ENCODE peak calls at places on chromosomes 11 and 22, in four cellular contexts. N is A549, F is K562, O is H1. P is an unnamed sample.

GRCh38 chr11:125346565-125347260 is 149.4 kb downstream of the FEZ1 start:
- DNase-seq in N (no peak), O (no peak), F (no peak), P (no peak)

GRCh38 chr11:17401316-17401715 is 12.9 kb upstream of the KCNJ11 start:
- DNase-seq in O (no peak), F (no peak), N (no peak), P (no peak)

GRCh38 chr22:49433717-49434611 is 393.7 kb downstream of the BRD1 start:
- DNase-seq in N (peak; percentile 27), F (no peak), O (peak; percentile 74), P (no peak)

GRCh38 chr11:116336540-116336939 is 436.2 kb downstream of the BUD13 start:
- DNase-seq in N (no peak), O (no peak), F (no peak), P (no peak)

GRCh38 chr11:18321622-18321990 is 334 bp downstream of the HPS5 start:
- DNase-seq in O (no peak), F (no peak), N (no peak), P (no peak)

GRCh38 chr11:86670179-86670578 is 2.2 kb downstream of the ME3 start:
- DNase-seq in N (no peak), O (no peak), F (no peak), P (no peak)

GRCh38 chr11:63682045-63682915 is 980 bp downstream of the RTN3 start:
- DNase-seq in O (peak; percentile 56), F (peak; percentile 53), N (peak; percentile 11), P (no peak)

GRCh38 chr11:82229346-82229745 is 504.3 kb downstream of the FAM181B start:
- DNase-seq in N (peak; percentile 13), F (peak; percentile 4), O (no peak), P (no peak)

GRCh38 chr11:117427356-117427874 is 99.8 kb downstream of the CEP164 start:
- DNase-seq in O (no peak), N (no peak), F (no peak), P (no peak)

GRCh38 chr11:100874203-100874602 is 187.1 kb downstream of the ARHGAP42 start:
- DNase-seq in N (no peak), F (no peak), O (no peak), P (no peak)

GRCh38 chr11:95284057-95285052 is 53.4 kb upstream of the SESN3 start:
- DNase-seq in N (no peak), O (no peak), F (no peak), P (no peak)

GRCh38 chr11:650482-650881 is 13.4 kb downstream of the DRD4 start:
- DNase-seq in O (no peak), F (no peak), N (no peak), P (no peak)

GRCh38 chr11:83599066-83599465 is 312.9 kb upstream of the CCDC90B start:
- DNase-seq in O (no peak), N (no peak), F (no peak), P (no peak)

GRCh38 chr11:116955949-116956348 is 118.5 kb upstream of the APOA1 start:
- DNase-seq in N (no peak), O (no peak), F (no peak), P (no peak)

GRCh38 chr22:32334640-32335365 is 22.9 kb upstream of the RFPL3 start:
- DNase-seq in O (peak; percentile 34), F (no peak), N (no peak), P (no peak)

GRCh38 chr11:125314264-125315087 is 149.9 kb downstream of the PKNOX2 start:
- DNase-seq in N (no peak), O (no peak), F (no peak), P (no peak)

GRCh38 chr22:20430101-20430640 is 7.5 kb downstream of the SCARF2 start:
- DNase-seq in O (no peak), F (peak; percentile 53), N (no peak), P (no peak)

GRCh38 chr22:26542831-26543230 is 30.6 kb upstream of the TFIP11 start:
- DNase-seq in O (no peak), N (no peak), F (no peak), P (no peak)

GRCh38 chr11:70824590-70825300 is 426.4 kb downstream of the CTTN start:
- DNase-seq in F (no peak), N (no peak), O (no peak), P (no peak)

GRCh38 chr22:35559354-35560005 is 18.8 kb downstream of the RASD2 start:
- DNase-seq in N (no peak), F (no peak), O (no peak), P (no peak)

GRCh38 chr11:111836162-111836561 is 35.2 kb downstream of the ALG9 start:
- DNase-seq in F (no peak), N (no peak), O (no peak), P (no peak)

GRCh38 chr11:7955191-7955590 is 10.1 kb downstream of the NLRP10 start:
- DNase-seq in F (no peak), N (no peak), O (no peak), P (no peak)

GRCh38 chr11:76459299-76459698 is 14.5 kb downstream of the EMSY start:
- DNase-seq in O (no peak), F (no peak), N (peak; percentile 30), P (no peak)

GRCh38 chr11:114616516-114616915 is 20.9 kb upstream of the NXPE4 start:
- DNase-seq in O (no peak), N (no peak), F (no peak), P (no peak)

GRCh38 chr11:95297680-95298452 is 66.9 kb upstream of the SESN3 start:
- DNase-seq in F (no peak), N (no peak), O (no peak), P (no peak)

GRCh38 chr22:48171294-48171693 is 1408.8 kb downstream of the TBC1D22A start:
- DNase-seq in O (no peak), F (no peak), N (no peak), P (no peak)

GRCh38 chr11:59767212-59767611 is 12.0 kb downstream of the STX3 start:
- DNase-seq in N (no peak), O (no peak), F (peak; percentile 56), P (no peak)

GRCh38 chr11:59253001-59253400 is 40.3 kb upstream of the MPEG1 start:
- DNase-seq in O (no peak), N (no peak), F (no peak), P (no peak)

GRCh38 chr11:12088047-12088481 is 22.3 kb upstream of the MICAL2 start:
- DNase-seq in N (peak; percentile 82), O (no peak), F (peak; percentile 78), P (no peak)

GRCh38 chr11:73463359-73463758 is 87.2 kb downstream of the RELT start:
- DNase-seq in F (no peak), N (peak; percentile 9), O (no peak), P (no peak)
- TF ChIP-seq RAD21 in F (no peak), N (no peak), O (no peak), P (no peak)

GRCh38 chr22:37639771-37640590 is 512 bp downstream of the SH3BP1 start:
- DNase-seq in O (no peak), F (peak; percentile 41), N (no peak), P (no peak)

GRCh38 chr22:37640591-37641250 is 1.3 kb downstream of the SH3BP1 start:
- DNase-seq in F (no peak), N (no peak), O (no peak), P (no peak)

GRCh38 chr22:37638351-37639069 is 959 bp upstream of the SH3BP1 start:
- DNase-seq in F (no peak), N (no peak), O (no peak), P (no peak)

GRCh38 chr22:37641251-37641949 is 1.9 kb downstream of the SH3BP1 start:
- DNase-seq in N (no peak), F (no peak), O (no peak), P (no peak)

DNA sequence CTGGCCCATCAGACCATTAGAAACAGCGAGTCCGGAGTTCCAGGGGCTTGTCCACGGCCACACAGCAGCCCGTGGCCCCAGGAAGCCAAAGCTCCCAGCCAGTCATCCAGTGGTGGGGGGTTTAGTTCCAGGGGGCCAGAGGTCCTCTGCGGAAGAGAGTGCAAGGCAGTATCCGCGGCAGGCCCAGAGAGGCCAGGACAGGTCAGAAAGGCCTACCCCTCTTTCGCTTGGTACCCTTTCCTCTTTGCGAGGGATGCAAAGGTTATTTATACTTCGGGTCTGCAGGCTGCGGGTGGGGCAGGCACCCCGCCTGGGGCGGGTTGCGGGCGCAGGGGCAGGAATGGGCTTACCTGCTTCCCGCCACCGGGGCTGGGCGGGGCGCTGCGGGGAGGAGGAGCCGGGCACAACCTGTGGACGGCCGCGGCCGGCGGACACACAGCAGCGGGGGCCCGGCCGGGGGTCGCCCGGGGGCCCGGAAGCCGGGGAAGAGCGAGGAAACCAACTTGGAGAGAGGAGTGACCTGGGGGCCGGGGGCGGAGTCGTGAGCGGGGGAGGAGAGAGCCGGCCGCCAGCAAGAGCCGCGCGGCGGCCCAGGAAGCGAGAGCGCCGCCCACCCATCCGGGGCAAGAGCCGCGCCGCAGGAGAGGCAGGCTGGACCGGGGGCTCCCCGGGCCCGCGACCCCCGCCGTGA is at the start of gene SH3BP1:
- DNase-seq in F (peak; percentile 69), N (no peak), O (peak; percentile 86), P (no peak)
- TF ChIP-seq EP300 in F (no peak), N (no peak), O (no peak), P (no peak)

GRCh38 chr11:2621919-2622318 is 77.9 kb downstream of the KCNQ1OT1 start:
- DNase-seq in N (no peak), F (no peak), O (no peak), P (peak; percentile 31)
- TF ChIP-seq RAD21 in N (no peak), F (no peak), O (no peak), P (no peak)

GRCh38 chr22:21643533-21644357 is 1.6 kb downstream of the SDF2L1 start:
- DNase-seq in F (peak; percentile 76), N (no peak), O (no peak), P (no peak)

GRCh38 chr22:21640810-21641209 is 1.3 kb upstream of the SDF2L1 start:
- DNase-seq in F (no peak), O (no peak), N (no peak), P (no peak)

GRCh38 chr22:21641417-21641794 is 696 bp upstream of the SDF2L1 start:
- DNase-seq in O (peak; percentile 59), F (peak; percentile 98), N (peak; percentile 61), P (no peak)

GRCh38 chr22:21642584-21643448 is 714 bp downstream of the SDF2L1 start:
- DNase-seq in N (peak; percentile 66), O (peak; percentile 84), F (peak; percentile 98), P (no peak)

DNA sequence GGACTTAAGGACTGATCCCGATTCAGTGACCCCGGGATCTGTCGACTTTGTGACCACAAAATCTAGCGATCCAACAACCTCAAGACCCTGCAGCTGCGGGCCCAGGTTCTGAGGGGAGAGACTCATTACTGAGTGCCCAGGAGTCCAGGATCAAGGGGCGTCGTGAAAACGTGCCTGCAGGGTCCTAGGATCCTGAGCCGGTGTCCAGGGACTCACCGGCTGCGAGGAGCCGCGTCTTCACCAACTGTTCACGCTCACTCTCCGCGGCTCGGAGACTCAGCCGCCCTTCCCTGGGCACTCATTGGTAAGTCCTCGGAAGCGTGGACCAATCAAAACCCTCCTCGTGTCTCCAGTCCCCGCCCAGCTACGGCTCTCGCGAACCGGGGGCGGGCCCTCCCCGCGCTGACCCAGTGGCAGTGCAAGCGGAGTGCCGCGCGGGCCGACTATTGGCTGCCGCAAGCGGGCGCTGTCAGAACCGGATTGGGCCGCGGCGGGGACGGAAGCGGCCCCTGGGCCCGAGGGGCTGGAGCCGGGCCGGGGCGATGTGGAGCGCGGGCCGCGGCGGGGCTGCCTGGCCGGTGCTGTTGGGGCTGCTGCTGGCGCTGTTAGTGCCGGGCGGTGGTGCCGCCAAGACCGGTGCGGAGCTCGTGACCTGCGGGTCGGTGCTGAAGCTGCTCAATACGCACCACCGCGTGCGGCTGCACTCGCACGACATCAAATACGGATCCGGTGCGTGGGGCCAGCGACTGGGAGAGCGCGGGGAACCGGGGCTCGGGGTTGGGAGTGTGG is at the start of gene SDF2L1:
- DNase-seq in F (peak; percentile 100), N (peak; percentile 97), O (peak; percentile 96), P (peak; percentile 88)
- TF ChIP-seq EP300 in F (no peak), N (no peak), O (no peak), P (no peak)